ENCODE peak calls at places on chromosomes 5 and 9, in four cellular contexts. K, X, B and A are unnamed samples.

GRCh38 chr5:74310967-74311930 is 329.3 kb downstream of the ENC1 start:
- DNase-seq in K (no peak), X (no peak), B (no peak), A (no peak)

GRCh38 chr5:60287174-60287771 is 393.7 kb upstream of the PDE4D start:
- DNase-seq in K (peak), X (peak), B (peak), A (no peak)

GRCh38 chr9:81474125-81474524 is 215.2 kb downstream of the TLE1 start:
- DNase-seq in K (no peak), X (no peak), B (no peak), A (no peak)

GRCh38 chr5:90911169-90911568 is 352.6 kb downstream of the ADGRV1 start:
- DNase-seq in K (no peak), X (no peak), B (no peak), A (no peak)

GRCh38 chr5:64654184-64654938 is 35.9 kb upstream of the SHISAL2B start:
- DNase-seq in K (no peak), X (no peak), B (no peak), A (no peak)

GRCh38 chr9:93318441-93318840 is 133.0 kb upstream of the FAM120A start:
- DNase-seq in K (no peak), X (no peak), B (no peak), A (no peak)

GRCh38 chr5:66689522-66690220 is 93.5 kb downstream of the MAST4 start:
- DNase-seq in K (no peak), X (no peak), B (no peak), A (no peak)

GRCh38 chr5:145293716-145294115 is 541.4 kb downstream of the PRELID2 start:
- DNase-seq in K (no peak), X (no peak), B (no peak), A (no peak)

GRCh38 chr9:71612889-71613288 is 155.4 kb downstream of the CEMIP2 start:
- DNase-seq in K (no peak), X (no peak), B (no peak), A (no peak)

GRCh38 chr9:135009051-135009560 is 78.4 kb upstream of the OLFM1 start:
- DNase-seq in K (no peak), X (no peak), B (no peak), A (no peak)

DNA sequence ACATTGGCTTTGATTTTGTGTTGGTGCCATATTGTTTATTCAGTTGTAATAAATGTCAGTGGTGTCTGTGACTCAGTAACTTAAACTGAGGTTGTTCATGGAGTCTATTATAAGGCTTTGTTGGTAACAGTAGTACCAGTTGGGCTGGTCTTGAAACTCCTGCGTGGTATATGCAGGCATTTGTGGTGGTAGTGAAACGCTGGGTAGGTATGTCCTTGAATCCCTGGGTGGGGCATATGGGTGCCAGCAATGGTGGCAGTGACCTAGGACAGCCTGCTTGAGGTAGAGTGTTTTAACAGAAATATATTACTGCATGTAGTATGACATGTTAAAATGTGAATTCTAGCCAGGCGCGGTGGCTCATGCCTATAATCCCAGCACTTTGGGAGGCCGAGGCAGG is 1058.5 kb upstream of the SEMA6A start:
- DNase-seq in K (no peak), X (no peak), B (no peak), A (no peak)
- H3K27ac ChIP-seq in K (no peak), X (no peak), B (no peak), A (no peak)

GRCh38 chr5:136073714-136074113 is 44.9 kb downstream of the TGFBI start:
- DNase-seq in K (no peak), X (no peak), B (no peak), A (no peak)

GRCh38 chr5:136077046-136077445 is 48.3 kb downstream of the TGFBI start:
- DNase-seq in K (no peak), X (no peak), B (peak), A (no peak)

GRCh38 chr5:136080113-136080482 is 51.3 kb downstream of the TGFBI start:
- DNase-seq in K (peak), X (no peak), B (peak), A (no peak)

GRCh38 chr5:136079195-136079985 is 50.6 kb downstream of the TGFBI start:
- DNase-seq in K (peak), X (no peak), B (no peak), A (no peak)

GRCh38 chr5:136075339-136075885 is 46.6 kb downstream of the TGFBI start:
- DNase-seq in K (no peak), X (no peak), B (no peak), A (no peak)
- TF ChIP-seq CTCF in K (peak), X (no peak), B (no peak), A (no peak)

DNA sequence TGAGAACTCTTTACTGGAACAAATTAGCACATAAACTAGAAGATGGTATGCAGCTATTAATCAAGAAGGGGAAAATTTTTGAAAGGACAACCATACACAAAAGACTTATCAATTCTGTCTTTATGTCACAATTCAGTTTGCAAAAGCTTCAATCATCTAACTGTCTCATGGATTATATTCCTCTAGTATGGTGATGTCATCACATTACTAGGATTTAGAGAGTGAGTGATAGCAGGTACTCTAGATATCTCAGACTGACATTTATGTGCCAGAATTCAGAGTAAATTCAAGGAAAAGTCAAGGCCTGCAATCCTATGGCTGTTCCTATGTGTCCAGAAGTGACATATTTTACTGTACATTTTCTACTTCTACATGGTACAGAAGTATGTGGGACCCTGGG is 318.9 kb upstream of the GRAMD2B start:
- DNase-seq in K (no peak), X (no peak), B (no peak), A (no peak)
- H3K27ac ChIP-seq in K (no peak), X (no peak), B (no peak), A (no peak)

DNA sequence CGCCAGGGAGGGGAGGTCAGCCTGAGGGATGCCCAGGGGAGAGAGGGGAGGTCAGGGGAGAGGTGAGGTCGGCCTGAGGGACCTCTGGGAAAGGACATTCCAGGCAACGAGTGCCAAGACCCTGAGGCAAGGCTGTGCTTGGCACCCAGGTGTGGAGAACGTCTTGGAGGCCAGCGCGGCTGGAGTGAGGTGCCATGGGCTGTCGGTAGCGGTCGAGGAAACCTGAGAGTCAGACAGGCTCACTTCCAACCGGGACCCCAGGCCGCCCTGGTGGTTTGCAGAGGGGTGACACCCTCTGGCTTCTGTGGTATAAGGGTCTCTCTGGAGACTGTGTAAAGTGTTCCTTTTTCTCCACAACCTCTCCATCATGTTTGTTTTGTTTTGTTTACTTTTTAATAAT is 82.9 kb downstream of the CACNA1B start:
- DNase-seq in K (peak), X (no peak), B (no peak), A (no peak)
- TF ChIP-seq CTCF in K (peak), X (no peak), B (no peak), A (no peak)

GRCh38 chr5:172745836-172746235 is 25.2 kb downstream of the DUSP1 start:
- DNase-seq in K (no peak), X (no peak), B (no peak), A (no peak)

GRCh38 chr5:172748341-172748843 is 22.6 kb downstream of the DUSP1 start:
- DNase-seq in K (peak), X (peak), B (no peak), A (peak)

GRCh38 chr5:172749076-172749475 is 21.9 kb downstream of the DUSP1 start:
- DNase-seq in K (no peak), X (no peak), B (no peak), A (no peak)

GRCh38 chr5:172746725-172747124 is 24.3 kb downstream of the DUSP1 start:
- DNase-seq in K (no peak), X (no peak), B (no peak), A (no peak)

DNA sequence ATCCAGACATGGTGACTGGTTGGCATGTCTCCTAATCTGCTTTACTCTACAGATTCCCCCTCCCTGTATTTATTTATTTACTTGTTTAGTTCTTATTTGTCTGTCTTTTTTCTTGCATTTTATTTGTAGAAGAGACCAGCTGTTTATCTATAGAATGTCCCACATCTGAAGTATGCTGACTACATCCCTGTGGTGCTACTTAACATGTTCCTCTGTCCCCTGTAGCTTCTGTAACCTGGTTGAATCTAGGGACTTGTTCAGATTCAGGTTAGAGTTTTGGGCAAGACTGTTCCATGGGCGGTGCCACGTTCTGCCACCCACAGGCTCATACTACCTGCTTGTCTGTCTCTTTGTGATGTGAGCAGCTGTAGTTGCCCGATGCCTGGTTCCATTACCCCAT is 23.5 kb downstream of the DUSP1 start:
- DNase-seq in K (no peak), X (no peak), B (no peak), A (no peak)
- H3K27ac ChIP-seq in K (no peak), X (peak), B (no peak), A (no peak)